ENCODE peak calls at places on chromosomes 12 and 14, in four cellular contexts. V is SK-N-SH, N is K562, Y is GM12878. I is an unnamed sample.

GRCh38 chr14:104602933-104603325 is 1.6 kb downstream of the TMEM179 start:
- DNase-seq in V (peak; percentile 28), N (no peak), Y (no peak), I (no peak)

GRCh38 chr14:55578511-55578910 is 1.5 kb upstream of the KTN1 start:
- DNase-seq in V (peak; percentile 12), N (no peak), Y (no peak), I (no peak)

GRCh38 chr14:30389901-30390394 is 169.0 kb upstream of the G2E3 start:
- DNase-seq in V (no peak), N (no peak), Y (no peak), I (no peak)

GRCh38 chr14:81164167-81164774 is 56.5 kb downstream of the GTF2A1 start:
- DNase-seq in V (peak; percentile 46), N (peak; percentile 63), Y (peak; percentile 48), I (peak; percentile 78)

GRCh38 chr14:74569826-74570591 is 42.0 kb downstream of the LTBP2 start:
- DNase-seq in V (no peak), N (no peak), Y (no peak), I (peak; percentile 12)

GRCh38 chr14:42556551-42556950 is 949.9 kb downstream of the LRFN5 start:
- DNase-seq in V (no peak), N (no peak), Y (no peak), I (no peak)

GRCh38 chr14:92487513-92488133 is 26.0 kb upstream of the RIN3 start:
- DNase-seq in V (no peak), N (no peak), Y (no peak), I (no peak)

GRCh38 chr12:54411398-54412241 is 7.4 kb downstream of the ITGA5 start:
- DNase-seq in V (no peak), N (peak; percentile 76), Y (no peak), I (no peak)

GRCh38 chr14:42930058-42930457 is 1323.4 kb downstream of the LRFN5 start:
- DNase-seq in V (no peak), N (no peak), Y (no peak), I (no peak)

GRCh38 chr14:59261334-59261733 is 72.9 kb downstream of the DAAM1 start:
- DNase-seq in V (no peak), N (no peak), Y (no peak), I (peak; percentile 73)

GRCh38 chr14:76917158-76917596 is 91.0 kb downstream of the LRRC74A start:
- DNase-seq in V (peak; percentile 67), N (peak; percentile 23), Y (no peak), I (peak; percentile 80)

GRCh38 chr14:73887116-73887490 is 444 bp downstream of the ZNF410 start:
- DNase-seq in V (no peak), N (no peak), Y (no peak), I (peak; percentile 25)

GRCh38 chr14:77236814-77237213 is 34.2 kb downstream of the NGB start:
- DNase-seq in V (no peak), N (no peak), Y (no peak), I (no peak)

GRCh38 chr12:57613427-57614109 is 2.3 kb downstream of the ARHGEF25 start:
- DNase-seq in V (no peak), N (no peak), Y (no peak), I (no peak)

GRCh38 chr12:57614178-57614947 is 3.1 kb downstream of the ARHGEF25 start:
- DNase-seq in V (peak; percentile 75), N (peak; percentile 91), Y (peak; percentile 33), I (no peak)

GRCh38 chr12:57616383-57617101 is 5.3 kb downstream of the ARHGEF25 start:
- DNase-seq in V (no peak), N (no peak), Y (no peak), I (no peak)

GRCh38 chr12:57614948-57615500 is 3.8 kb downstream of the ARHGEF25 start:
- DNase-seq in V (no peak), N (no peak), Y (no peak), I (no peak)

DNA sequence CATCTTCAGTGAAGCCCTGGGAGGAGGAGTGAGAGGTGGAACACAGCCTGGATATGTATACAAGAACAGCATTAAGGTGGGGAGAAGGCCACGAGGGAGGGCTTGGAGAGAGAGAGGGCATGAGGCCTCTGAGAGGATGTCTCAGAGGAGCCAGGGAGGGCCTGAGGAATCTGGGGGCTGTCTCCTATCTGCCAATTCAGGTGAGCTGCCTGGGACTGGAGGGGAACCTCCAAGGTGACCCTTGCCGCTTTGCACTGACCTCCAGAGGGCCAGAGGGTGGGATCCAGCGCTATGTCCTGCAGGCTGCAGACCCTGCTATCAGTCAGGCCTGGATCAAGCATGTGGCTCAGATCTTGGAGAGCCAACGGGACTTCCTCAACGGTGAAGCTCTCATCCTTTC is 4.4 kb downstream of the ARHGEF25 start:
- DNase-seq in V (no peak), N (no peak), Y (no peak), I (no peak)
- TF ChIP-seq NFIC in V (no peak), N (no peak), Y (no peak), I (no peak)

GRCh38 chr12:3098436-3098835 is 21.3 kb downstream of the TSPAN9 start:
- DNase-seq in V (no peak), N (no peak), Y (no peak), I (no peak)

GRCh38 chr12:3101309-3102022 is 24.3 kb downstream of the TSPAN9 start:
- DNase-seq in V (no peak), N (no peak), Y (no peak), I (no peak)

GRCh38 chr12:3097836-3098235 is 20.7 kb downstream of the TSPAN9 start:
- DNase-seq in V (peak; percentile 57), N (no peak), Y (no peak), I (peak; percentile 61)

GRCh38 chr12:3099146-3099545 is 22.0 kb downstream of the TSPAN9 start:
- DNase-seq in V (no peak), N (no peak), Y (no peak), I (no peak)

GRCh38 chr12:3097186-3097804 is 20.1 kb downstream of the TSPAN9 start:
- DNase-seq in V (peak; percentile 86), N (peak; percentile 59), Y (no peak), I (peak; percentile 69)
- TF ChIP-seq NFIC in V (peak; percentile 95), N (peak; percentile 97), Y (no peak), I (no peak)

DNA sequence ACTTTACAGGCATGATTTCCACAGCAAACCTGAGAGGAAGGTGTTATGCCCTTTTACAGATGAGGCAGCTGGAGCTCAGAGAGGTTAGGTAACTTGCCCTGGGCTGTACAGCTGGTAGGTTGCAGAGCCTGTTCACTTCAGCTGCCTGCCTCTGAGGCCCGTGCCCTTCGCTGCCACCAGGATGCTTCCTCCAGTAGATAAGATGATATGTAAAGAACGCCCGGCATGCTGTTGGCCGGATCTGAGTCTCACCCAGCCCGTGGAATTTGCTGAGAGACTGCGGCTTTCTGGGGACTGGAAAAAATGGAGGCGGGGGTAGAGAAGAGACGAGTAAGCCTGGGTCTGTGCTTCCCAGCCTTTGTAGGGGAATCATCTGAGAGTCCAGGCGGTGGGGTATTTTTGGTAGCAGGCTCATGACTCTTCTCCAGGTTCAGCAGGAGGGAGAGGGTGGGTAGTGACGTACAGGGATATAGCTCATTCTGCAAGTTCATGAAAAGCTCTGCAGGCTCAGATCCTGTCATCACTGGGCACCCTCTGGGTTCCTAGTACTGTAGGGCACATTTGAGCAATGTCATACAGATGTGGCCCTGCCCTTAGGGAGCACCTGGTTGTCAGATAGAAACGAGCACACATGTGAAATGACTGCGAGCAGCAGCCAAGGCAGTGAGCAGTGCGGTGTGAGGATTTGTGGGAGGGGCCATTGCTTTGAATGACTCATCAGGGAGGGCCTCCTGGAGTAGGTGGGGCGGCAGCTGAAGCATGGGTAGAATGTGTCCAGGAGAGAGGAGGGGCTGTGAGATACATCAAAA is 159.4 kb downstream of the TSPAN9 start:
- DNase-seq in V (peak; percentile 51), N (peak; percentile 56), Y (no peak), I (peak; percentile 29)
- TF ChIP-seq NFIC in V (no peak), N (no peak), Y (no peak), I (no peak)

DNA sequence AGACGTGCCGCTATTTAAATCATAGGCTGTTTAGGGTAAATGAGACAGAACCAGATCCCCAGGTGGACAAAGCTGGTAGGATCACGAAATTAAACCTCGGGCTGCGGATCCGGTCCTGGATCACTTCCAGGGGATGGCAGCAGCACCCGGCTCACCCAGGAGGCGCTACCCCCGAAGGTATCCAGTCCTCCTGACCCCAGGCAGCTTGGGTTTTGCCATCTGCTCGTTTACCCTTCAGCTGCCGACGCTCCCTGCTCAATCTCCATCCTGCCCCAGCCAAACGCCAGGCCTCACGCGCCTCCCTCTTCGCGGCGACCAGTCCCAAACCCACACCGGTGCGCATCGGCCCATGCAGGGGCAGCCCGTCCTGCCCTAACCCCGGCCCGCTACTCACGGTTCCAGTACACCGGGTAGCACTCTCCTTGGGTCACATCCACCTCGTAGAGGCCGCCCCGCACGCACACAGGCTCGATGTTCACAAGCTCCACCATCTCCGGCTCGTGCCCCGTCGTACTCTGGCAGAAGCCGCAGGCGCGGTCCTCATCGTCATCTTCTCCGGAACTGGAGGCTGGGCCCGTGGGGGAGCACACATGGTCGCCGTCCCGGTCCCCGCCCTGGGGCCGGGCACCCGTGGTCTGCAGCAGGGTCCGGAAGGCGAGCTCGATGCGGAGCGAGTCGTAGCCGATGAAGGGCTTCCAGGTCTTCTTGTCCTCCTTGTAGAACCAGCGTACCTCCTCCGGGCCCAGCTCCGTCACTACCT is 1.1 kb downstream of the DDHD1 start:
- DNase-seq in V (peak; percentile 81), N (peak; percentile 20), Y (no peak), I (peak; percentile 29)
- TF ChIP-seq NFIC in V (no peak), N (peak; percentile 60), Y (no peak), I (no peak)

GRCh38 chr14:64870160-64870559 is 9.5 kb downstream of the SPTB start:
- DNase-seq in V (no peak), N (no peak), Y (no peak), I (no peak)
- TF ChIP-seq NFIC in V (no peak), N (no peak), Y (no peak), I (no peak)

DNA sequence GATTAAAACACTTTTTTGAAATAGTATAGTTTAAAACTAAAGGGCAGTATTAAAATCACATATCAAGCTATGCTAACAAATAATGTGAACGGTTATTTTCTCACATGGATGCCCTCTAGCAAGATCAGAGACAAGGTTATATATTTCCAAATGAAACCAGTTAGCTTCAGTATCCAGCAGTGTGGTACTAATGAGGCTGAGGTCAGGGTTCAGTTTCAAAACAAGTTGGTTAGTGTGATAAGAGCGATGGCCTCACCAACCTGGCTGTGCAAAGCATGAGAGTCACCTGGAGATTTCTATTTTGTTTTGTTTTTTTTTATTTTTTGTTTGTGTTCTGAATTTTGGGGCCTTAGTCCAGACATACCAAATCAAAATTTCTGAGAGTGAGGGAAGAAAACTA is 352.2 kb upstream of the KITLG start:
- DNase-seq in V (no peak), N (no peak), Y (no peak), I (peak; percentile 47)
- TF ChIP-seq NFIC in V (no peak), N (no peak), Y (no peak), I (no peak)

GRCh38 chr12:64450057-64450640 is 1.8 kb upstream of the TBK1 start:
- DNase-seq in V (no peak), N (no peak), Y (no peak), I (no peak)
- TF ChIP-seq NFIC in V (no peak), N (no peak), Y (no peak), I (no peak)

DNA sequence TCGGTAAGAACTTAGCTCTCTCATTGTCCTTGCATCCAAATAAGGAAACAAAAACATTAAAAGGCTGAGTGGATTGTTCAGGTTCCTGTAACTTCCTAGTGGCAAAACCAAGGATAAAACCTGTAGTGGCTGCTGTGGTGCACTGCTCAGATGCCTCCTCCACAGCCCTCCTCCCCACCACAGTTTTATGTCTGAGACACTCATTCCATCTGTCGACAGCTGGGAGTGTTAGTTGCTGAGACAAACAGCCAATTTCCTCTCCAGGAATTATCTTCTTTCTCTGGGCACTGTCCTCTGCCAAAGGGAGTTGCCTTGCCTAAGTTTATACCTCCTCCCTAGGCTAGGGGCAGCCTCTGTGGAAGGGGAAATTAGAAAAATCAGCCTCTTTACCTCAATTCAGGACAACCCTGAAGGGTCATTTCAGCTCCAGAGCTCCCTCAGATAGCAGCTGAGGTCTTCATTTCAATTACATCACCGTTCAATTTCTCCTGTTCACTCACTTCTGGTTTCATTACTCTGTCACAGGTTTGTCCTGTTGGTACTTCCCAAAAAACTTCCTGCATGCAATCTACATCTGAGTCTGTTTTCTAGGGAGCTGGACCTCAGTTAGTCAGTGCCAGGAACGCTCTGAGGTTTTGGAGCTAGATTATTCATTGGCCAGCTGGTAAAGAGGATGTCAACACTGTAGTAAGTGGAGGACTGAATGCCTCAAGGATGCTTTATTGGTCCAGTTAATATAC is 74.9 kb upstream of the ATP2B1 start:
- DNase-seq in V (no peak), N (no peak), Y (no peak), I (no peak)
- TF ChIP-seq NFIC in V (no peak), N (no peak), Y (no peak), I (no peak)